ENCODE peak calls at places on chromosome 14, in six cellular contexts. J, I, O, H, Z and E are unnamed samples. For H3K4me1 and H3K27me3, the result is how much of the 10 kb centered on the place peaks cover.

GRCh38 chr14:104094056-104094708 is 8.7 kb downstream of the ASPG start:
- DNase-seq in J (no peak), I (no peak), O (no peak), H (no peak), Z (peak), E (no peak)

GRCh38 chr14:39555749-39556148 is 123.5 kb upstream of the FBXO33 start:
- DNase-seq in J (no peak), I (peak), O (no peak), H (peak), Z (no peak), E (no peak)

GRCh38 chr14:58501214-58501816 is 73.8 kb downstream of the KIAA0586 start:
- DNase-seq in J (no peak), I (no peak), O (peak), H (no peak), Z (no peak), E (no peak)

GRCh38 chr14:79011920-79012204 is 841.7 kb downstream of the NRXN3 start:
- DNase-seq in J (no peak), I (no peak), O (no peak), H (no peak), Z (no peak), E (no peak)

GRCh38 chr14:69375722-69376121 is 22.4 kb downstream of the ERH start:
- DNase-seq in J (no peak), I (no peak), O (no peak), H (no peak), Z (no peak), E (no peak)

GRCh38 chr14:104515059-104515810 is 64.3 kb upstream of the C14orf180 start:
- DNase-seq in J (no peak), I (no peak), O (no peak), H (no peak), Z (no peak), E (no peak)

GRCh38 chr14:58884442-58884841 is 246.7 kb downstream of the DACT1 start:
- DNase-seq in J (no peak), I (no peak), O (no peak), H (no peak), Z (no peak), E (no peak)

GRCh38 chr14:104784846-104785707 is 10.5 kb downstream of the AKT1 start:
- DNase-seq in J (peak), I (no peak), O (no peak), H (no peak), Z (peak), E (no peak)

GRCh38 chr14:62289471-62289870 is 527.3 kb downstream of the SNAPC1 start:
- DNase-seq in J (no peak), I (no peak), O (peak), H (no peak), Z (no peak), E (no peak)

GRCh38 chr14:63276492-63277342 is 42.0 kb downstream of the GPHB5 start:
- DNase-seq in J (no peak), I (no peak), O (peak), H (no peak), Z (no peak), E (no peak)

GRCh38 chr14:51020024-51020710 is 74.7 kb downstream of the TRIM9 start:
- DNase-seq in J (no peak), I (no peak), O (no peak), H (no peak), Z (no peak), E (no peak)

GRCh38 chr14:27164139-27164538 is 566.3 kb upstream of the NOVA1 start:
- DNase-seq in J (no peak), I (no peak), O (no peak), H (peak), Z (no peak), E (no peak)

GRCh38 chr14:99983251-99984012 is 81.8 kb upstream of the EVL start:
- DNase-seq in J (no peak), I (no peak), O (no peak), H (no peak), Z (no peak), E (no peak)

GRCh38 chr14:105074601-105075053 is 9.4 kb upstream of the GPR132 start:
- DNase-seq in J (no peak), I (no peak), O (no peak), H (peak), Z (no peak), E (no peak)

GRCh38 chr14:85333313-85333712 is 196.6 kb upstream of the FLRT2 start:
- DNase-seq in J (no peak), I (no peak), O (peak), H (no peak), Z (no peak), E (no peak)

GRCh38 chr14:75200451-75200850 is 24.0 kb upstream of the TMED10 start:
- DNase-seq in J (peak), I (no peak), O (no peak), H (no peak), Z (peak), E (no peak)

GRCh38 chr14:92464716-92465115 is 48.9 kb upstream of the RIN3 start:
- DNase-seq in J (no peak), I (no peak), O (no peak), H (no peak), Z (no peak), E (no peak)

GRCh38 chr14:68510201-68510600 is 282.7 kb downstream of the ZFP36L1 start:
- DNase-seq in J (no peak), I (peak), O (peak), H (peak), Z (no peak), E (no peak)

GRCh38 chr14:50937800-50938199 is 6.5 kb downstream of the PYGL start:
- DNase-seq in J (no peak), I (no peak), O (no peak), H (no peak), Z (no peak), E (no peak)

GRCh38 chr14:77026166-77026929 is 2.2 kb downstream of the IRF2BPL start:
- DNase-seq in J (no peak), I (peak), O (peak), H (peak), Z (peak), E (no peak)

GRCh38 chr14:30673071-30673470 is 51.0 kb downstream of the SCFD1 start:
- DNase-seq in J (no peak), I (no peak), O (peak), H (no peak), Z (no peak), E (no peak)

GRCh38 chr14:55123101-55123500 is 6.0 kb upstream of the LGALS3 start:
- DNase-seq in J (no peak), I (no peak), O (peak), H (no peak), Z (no peak), E (no peak)

GRCh38 chr14:104286086-104286485 is 147.7 kb downstream of the KIF26A start:
- DNase-seq in J (no peak), I (peak), O (no peak), H (peak), Z (peak), E (no peak)

GRCh38 chr14:39005044-39005736 is 97.8 kb downstream of the SEC23A start:
- DNase-seq in J (no peak), I (peak), O (peak), H (no peak), Z (no peak), E (no peak)

GRCh38 chr14:104665663-104666522 is 23.5 kb upstream of the INF2 start:
- DNase-seq in J (no peak), I (peak), O (no peak), H (peak), Z (no peak), E (no peak)

GRCh38 chr14:71248204-71248603 is 340.9 kb downstream of the PCNX1 start:
- DNase-seq in J (no peak), I (no peak), O (no peak), H (no peak), Z (no peak), E (no peak)

GRCh38 chr14:101119830-101120571 is 216.5 kb upstream of the RTL1 start:
- DNase-seq in J (peak), I (no peak), O (no peak), H (no peak), Z (no peak), E (no peak)

GRCh38 chr14:101120636-101121398 is 217.3 kb upstream of the RTL1 start:
- DNase-seq in J (peak), I (peak), O (no peak), H (peak), Z (peak), E (no peak)

GRCh38 chr14:101117543-101117942 is 214.0 kb upstream of the RTL1 start:
- DNase-seq in J (no peak), I (no peak), O (no peak), H (no peak), Z (no peak), E (no peak)

GRCh38 chr14:101116486-101117130 is 213.1 kb upstream of the RTL1 start:
- DNase-seq in J (peak), I (no peak), O (no peak), H (no peak), Z (no peak), E (no peak)

DNA sequence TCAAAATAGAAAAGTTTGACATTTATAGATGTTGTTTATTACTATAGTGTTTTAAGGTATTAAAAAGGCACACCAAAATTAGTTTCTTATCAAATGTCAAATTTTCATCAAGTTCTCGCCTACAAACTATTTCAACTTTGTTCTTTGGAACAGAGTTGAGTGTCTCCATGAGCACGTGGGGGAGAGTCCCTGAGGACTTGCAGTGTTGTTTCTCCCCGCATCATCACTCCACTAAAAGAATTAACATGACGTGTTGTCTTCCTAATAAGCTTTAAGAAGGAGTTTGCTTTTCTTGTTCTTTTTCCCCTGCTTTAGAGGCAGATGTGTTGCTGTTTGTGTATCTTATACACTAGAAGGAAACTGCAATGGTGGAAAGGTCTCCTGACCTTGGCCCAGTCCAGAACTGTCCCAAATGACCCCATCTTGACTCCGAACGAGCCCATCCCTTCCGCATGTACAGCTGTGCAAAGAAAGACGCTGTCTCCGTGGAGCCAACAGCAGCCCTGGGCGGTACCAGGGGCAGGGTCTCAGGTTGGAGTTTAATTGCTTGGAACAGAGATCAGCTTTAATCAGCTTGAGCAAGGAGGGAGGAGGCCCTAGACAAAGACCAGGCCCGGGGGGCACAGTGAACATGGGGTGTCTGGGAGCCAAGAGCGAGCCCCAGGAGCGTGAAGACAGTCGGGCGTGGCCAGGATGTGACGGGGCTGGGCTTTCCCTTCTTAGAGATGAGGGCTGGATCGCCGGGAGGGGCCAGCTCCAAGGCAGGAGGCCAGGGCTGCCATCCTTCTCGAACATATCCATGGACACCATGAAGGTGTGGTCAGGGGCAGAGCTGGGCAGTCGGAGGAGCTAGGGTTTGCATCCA is 215.5 kb upstream of the RTL1 start:
- DNase-seq in J (peak), I (peak), O (no peak), H (no peak), Z (no peak), E (no peak)
- H3K4me1 ChIP-seq in J (under half), I (under half), O (under half), H (under half), Z (under half), E (under half)

DNA sequence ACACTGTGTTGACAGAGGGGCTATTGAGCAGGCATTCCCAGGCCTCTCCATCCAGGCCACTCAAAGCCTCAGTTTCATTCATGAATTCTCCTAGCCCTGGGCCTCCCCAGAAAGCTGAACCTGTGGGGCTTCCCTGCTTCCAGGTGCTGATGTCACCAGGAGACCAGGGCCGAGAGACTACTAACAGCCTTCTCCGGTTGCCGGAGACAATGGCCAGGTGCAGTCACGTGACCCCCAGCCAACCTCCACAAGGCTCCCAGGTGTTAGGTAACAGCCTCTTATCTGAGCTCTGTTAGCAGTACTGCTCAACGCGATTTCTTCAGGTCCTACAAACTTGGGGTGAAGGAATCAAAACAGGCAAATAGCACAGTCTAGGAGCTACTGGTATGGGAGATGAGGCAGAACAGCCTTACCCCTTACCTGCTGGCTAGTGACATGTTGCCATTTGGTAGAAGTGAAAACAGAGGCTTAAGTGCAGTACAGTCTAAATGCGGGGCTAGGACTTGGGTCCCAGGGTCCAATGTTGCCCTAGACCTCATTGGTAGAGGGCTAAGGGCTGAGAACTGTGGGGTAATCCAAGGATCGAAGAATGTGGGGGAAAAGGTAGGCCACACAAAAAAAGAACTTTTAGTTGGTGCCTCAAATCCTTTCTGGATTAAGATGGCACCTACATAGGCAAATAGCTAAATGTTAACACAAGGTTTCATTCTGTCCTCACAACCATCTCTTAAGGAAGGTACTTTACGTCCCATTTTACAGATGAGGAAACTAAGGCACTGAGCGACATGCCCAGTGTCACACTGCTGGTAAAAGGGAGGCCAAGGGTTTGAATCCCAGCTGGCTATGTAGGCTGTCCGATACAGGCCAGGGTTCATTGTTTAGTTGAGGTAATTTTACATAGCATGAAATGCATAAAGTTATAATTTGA is 3.8 kb downstream of the CCDC88C start:
- DNase-seq in J (peak), I (no peak), O (no peak), H (no peak), Z (peak), E (no peak)
- H3K4me3 ChIP-seq in J (no peak), I (no peak), O (no peak), H (no peak), Z (peak), E (peak)

GRCh38 chr14:60658116-60658515 is 8.8 kb upstream of the SIX1 start:
- DNase-seq in J (no peak), I (no peak), O (no peak), H (no peak), Z (no peak), E (no peak)
- H3K27me3 ChIP-seq in J (under half), I (half or more), O (under half), H (under half), Z (half or more), E (under half)

GRCh38 chr14:31893156-31893813 is 183.8 kb upstream of the ARHGAP5 start:
- DNase-seq in J (no peak), I (no peak), O (no peak), H (no peak), Z (no peak), E (no peak)

GRCh38 chr14:31887929-31888580 is 189.0 kb upstream of the ARHGAP5 start:
- DNase-seq in J (no peak), I (no peak), O (no peak), H (no peak), Z (no peak), E (no peak)

GRCh38 chr14:31886161-31886835 is 190.8 kb upstream of the ARHGAP5 start:
- DNase-seq in J (no peak), I (no peak), O (peak), H (no peak), Z (no peak), E (no peak)

GRCh38 chr14:31884776-31885379 is 192.2 kb upstream of the ARHGAP5 start:
- DNase-seq in J (no peak), I (no peak), O (peak), H (no peak), Z (no peak), E (no peak)

DNA sequence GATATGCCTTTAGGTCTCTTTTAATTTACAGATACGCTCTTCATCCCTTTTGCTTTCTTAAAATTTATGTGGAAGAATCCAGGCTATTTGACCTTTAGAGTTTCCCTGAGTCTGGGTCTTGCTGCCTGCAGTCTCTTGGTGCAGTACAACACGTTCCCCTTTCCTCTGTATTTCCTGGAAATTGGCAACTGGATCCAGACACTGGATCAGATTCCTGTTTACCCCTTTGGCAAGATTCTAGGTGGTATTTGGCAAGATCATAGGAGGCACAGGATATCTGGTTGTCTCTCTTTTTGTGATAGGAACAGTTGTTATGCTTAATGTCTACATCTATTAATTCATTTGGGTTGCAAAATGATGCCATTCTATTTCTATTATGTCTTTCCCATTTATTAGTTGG is 187.8 kb upstream of the ARHGAP5 start:
- DNase-seq in J (no peak), I (no peak), O (no peak), H (no peak), Z (no peak), E (no peak)
- H3K4me1 ChIP-seq in J (under half), I (under half), O (under half), H (under half), Z (under half), E (under half)

GRCh38 chr14:37591941-37592287 is 3.1 kb downstream of the FOXA1 start:
- DNase-seq in J (peak), I (no peak), O (no peak), H (peak), Z (no peak), E (no peak)

GRCh38 chr14:37594916-37595808 is at the start of the genes FOXA1 and TTC6:
- DNase-seq in J (peak), I (no peak), O (no peak), H (peak), Z (peak), E (no peak)

GRCh38 chr14:37594238-37594915 is 672 bp downstream of the FOXA1 start:
- DNase-seq in J (peak), I (no peak), O (peak), H (peak), Z (peak), E (no peak)

GRCh38 chr14:37592288-37593274 is 2.5 kb downstream of the FOXA1 start:
- DNase-seq in J (no peak), I (no peak), O (no peak), H (peak), Z (no peak), E (no peak)

DNA sequence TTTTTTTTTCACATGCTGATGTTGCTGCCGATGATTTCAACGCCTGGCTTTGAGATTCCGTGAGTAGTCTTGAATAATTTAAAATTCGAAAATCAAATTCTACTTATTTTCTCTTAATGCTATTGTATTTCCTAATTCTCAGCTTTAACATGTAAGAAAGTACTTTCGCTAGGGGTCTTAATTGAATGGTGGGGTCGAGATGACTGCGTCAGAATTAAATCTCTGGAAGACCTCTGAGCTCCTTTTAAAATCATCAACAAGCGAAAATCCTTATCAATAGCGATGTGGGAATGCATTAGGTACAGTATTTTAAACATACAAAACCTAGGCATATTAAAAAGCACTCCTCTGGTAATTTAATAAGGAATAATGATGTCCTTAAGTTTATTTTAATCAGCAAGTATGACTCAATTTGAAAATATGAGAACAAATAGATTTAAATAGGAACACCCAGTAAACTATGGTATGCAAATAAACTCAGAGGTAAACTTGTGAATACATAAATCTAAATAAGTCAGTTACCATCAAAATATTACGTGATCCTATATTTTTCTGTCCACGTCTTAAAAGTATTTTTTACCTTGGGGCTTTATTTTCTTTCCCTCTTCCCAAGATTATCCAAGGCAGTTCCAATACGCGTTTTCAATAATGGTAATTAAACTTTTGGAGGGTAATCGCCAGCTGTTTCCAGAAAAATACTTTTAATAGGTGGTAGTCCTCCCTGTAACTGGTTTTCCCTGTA is 1.4 kb downstream of the FOXA1 start:
- DNase-seq in J (no peak), I (no peak), O (no peak), H (no peak), Z (no peak), E (no peak)
- H3K4me3 ChIP-seq in J (no peak), I (peak), O (peak), H (peak), Z (peak), E (no peak)

DNA sequence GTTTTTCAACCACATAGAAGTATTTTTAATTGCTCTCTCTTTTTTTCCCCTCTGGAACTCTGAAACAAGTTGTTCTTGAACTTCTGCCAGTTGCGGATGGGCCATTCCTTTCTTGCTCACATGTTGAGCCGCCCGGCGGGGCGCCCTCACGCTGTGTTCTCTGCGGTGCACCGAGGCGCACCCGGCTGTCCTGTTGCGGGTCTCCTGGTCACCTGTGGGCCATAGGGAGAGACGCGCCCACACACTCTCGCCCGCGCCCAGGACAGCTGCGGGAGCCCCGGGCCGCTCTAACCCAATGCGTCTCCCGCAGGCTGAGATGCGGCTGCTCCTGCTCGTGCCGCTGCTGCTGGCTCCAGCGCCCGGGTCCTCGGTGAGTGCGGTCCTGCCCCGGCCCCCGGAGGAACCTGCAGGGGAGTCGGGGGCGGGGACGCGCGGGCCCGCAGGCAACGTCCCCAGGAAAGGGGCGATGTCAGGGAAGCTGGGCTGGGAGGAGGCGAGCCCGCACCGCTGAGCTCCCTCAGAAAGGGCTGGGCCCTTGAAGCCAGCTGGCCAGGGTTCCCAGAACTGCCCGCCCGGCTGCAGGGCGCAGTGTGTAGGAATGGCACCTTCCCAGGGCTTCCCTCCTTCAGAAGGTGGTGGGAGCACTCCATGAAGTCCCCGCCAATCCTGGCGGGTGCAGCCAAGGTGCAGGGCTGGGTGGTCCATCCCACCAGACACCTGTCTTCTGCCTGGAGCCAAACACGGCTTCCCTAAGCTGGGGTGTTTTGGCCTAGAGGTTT is 2.3 kb downstream of the PAPLN start:
- DNase-seq in J (no peak), I (peak), O (peak), H (peak), Z (peak), E (no peak)
- H3K27me3 ChIP-seq in J (under half), I (half or more), O (under half), H (under half), Z (under half), E (under half)